ENCODE peak calls at places on chromosomes 13 and 19, in eight cellular contexts. V, C, U, L, Q, P, Z and R are unnamed samples.

GRCh38 chr19:46860846-46861690 is at the start of gene ARHGAP35:
- DNase-seq in V (no peak), C (no peak), U (peak), L (no peak), Q (peak), P (no peak), Z (no peak), R (no peak)

GRCh38 chr13:42395066-42395821 is 123.3 kb downstream of the AKAP11 start:
- DNase-seq in V (no peak), C (no peak), U (no peak), L (no peak), Q (no peak), P (no peak), Z (no peak), R (no peak)

GRCh38 chr13:39527961-39528720 is 74.9 kb downstream of the LHFPL6 start:
- DNase-seq in V (peak), C (no peak), U (no peak), L (peak), Q (no peak), P (no peak), Z (no peak), R (no peak)

GRCh38 chr19:13838943-13839192 is 38.1 kb upstream of the NANOS3 start:
- DNase-seq in V (no peak), C (no peak), U (no peak), L (no peak), Q (no peak), P (no peak), Z (no peak), R (no peak)

GRCh38 chr13:106721599-106721998 is 153.7 kb upstream of the ARGLU1 start:
- DNase-seq in V (no peak), C (no peak), U (no peak), L (no peak), Q (no peak), P (no peak), Z (no peak), R (no peak)

GRCh38 chr19:54189020-54189667 is at the start of gene MBOAT7:
- DNase-seq in V (no peak), C (peak), U (no peak), L (no peak), Q (no peak), P (no peak), Z (no peak), R (no peak)

GRCh38 chr13:111184685-111185401 is 69.7 kb downstream of the ARHGEF7 start:
- DNase-seq in V (no peak), C (no peak), U (peak), L (no peak), Q (peak), P (peak), Z (no peak), R (no peak)

GRCh38 chr13:94656766-94657165 is 55.1 kb downstream of the GPR180 start:
- DNase-seq in V (peak), C (no peak), U (no peak), L (no peak), Q (no peak), P (no peak), Z (peak), R (no peak)

GRCh38 chr19:3059653-3060052 is 2.6 kb downstream of the TLE5 start:
- DNase-seq in V (no peak), C (no peak), U (no peak), L (no peak), Q (no peak), P (no peak), Z (no peak), R (no peak)

GRCh38 chr13:93562676-93563075 is 336.1 kb downstream of the GPC6 start:
- DNase-seq in V (peak), C (no peak), U (no peak), L (no peak), Q (no peak), P (no peak), Z (no peak), R (no peak)

GRCh38 chr19:39828015-39828633 is 5.8 kb downstream of the DYRK1B start:
- DNase-seq in V (no peak), C (no peak), U (no peak), L (no peak), Q (no peak), P (no peak), Z (no peak), R (no peak)

GRCh38 chr19:55598034-55598433 is 1.3 kb downstream of the FIZ1 start:
- DNase-seq in V (peak), C (no peak), U (no peak), L (no peak), Q (no peak), P (no peak), Z (no peak), R (no peak)

GRCh38 chr19:41997121-41997850 is 3.3 kb upstream of the ATP1A3 start:
- DNase-seq in V (peak), C (peak), U (peak), L (peak), Q (no peak), P (no peak), Z (peak), R (peak)

GRCh38 chr19:18833141-18833476 is 1.4 kb downstream of the UPF1 start:
- DNase-seq in V (no peak), C (no peak), U (no peak), L (no peak), Q (no peak), P (no peak), Z (no peak), R (peak)

GRCh38 chr19:43723588-43723987 is 7.7 kb downstream of the IRGC start:
- DNase-seq in V (no peak), C (peak), U (no peak), L (no peak), Q (no peak), P (no peak), Z (no peak), R (no peak)

GRCh38 chr13:45055198-45055901 is 65.0 kb upstream of the GTF2F2 start:
- DNase-seq in V (no peak), C (peak), U (no peak), L (peak), Q (no peak), P (no peak), Z (peak), R (peak)

GRCh38 chr19:46574533-46574932 is 26.6 kb upstream of the CALM3 start:
- DNase-seq in V (peak), C (no peak), U (no peak), L (no peak), Q (peak), P (no peak), Z (no peak), R (no peak)

GRCh38 chr19:10126213-10126639 is 6.5 kb upstream of the EIF3G start:
- DNase-seq in V (no peak), C (no peak), U (no peak), L (no peak), Q (no peak), P (no peak), Z (peak), R (no peak)

GRCh38 chr19:19034204-19034624 is 811 bp downstream of the ARMC6 start:
- DNase-seq in V (peak), C (peak), U (peak), L (peak), Q (peak), P (peak), Z (peak), R (peak)